ENCODE peak calls at places on chromosome 11, in nine cellular contexts. One of them, this sample, is unnamed.

GRCh38 chr11:131690776-131691557 is 320.6 kb downstream of the NTM start:
- DNase-seq in NCI-H1436 treated with DMSO at 0.1 percent for 48 hours: no peak
- DNase-seq in naive thymus-derived CD4-positive, alpha-beta T cell: no peak
- DNase-seq in GOT3: no peak
- DNase-seq in stimulated activated CD8-positive, alpha-beta memory T cell treated with anti-CD3 and anti-CD28 coated beads, Interleukin-15, amount 100 ng/mL, for 4 hours: no peak
- DNase-seq in T follicular helper cell: no peak
- DNase-seq in mammary epithelial cell: no peak
- DNase-seq in cardiac septum: no peak
- DNase-seq in HFFc6: no peak
- DNase-seq in this sample: no peak

GRCh38 chr11:13141731-13142724 is 132.9 kb downstream of the RASSF10 start:
- DNase-seq in NCI-H1436 treated with DMSO at 0.1 percent for 48 hours: no peak
- DNase-seq in naive thymus-derived CD4-positive, alpha-beta T cell: no peak
- DNase-seq in GOT3: no peak
- DNase-seq in stimulated activated CD8-positive, alpha-beta memory T cell treated with anti-CD3 and anti-CD28 coated beads, Interleukin-15, amount 100 ng/mL, for 4 hours: no peak
- DNase-seq in T follicular helper cell: no peak
- DNase-seq in mammary epithelial cell: no peak
- DNase-seq in cardiac septum: no peak
- DNase-seq in HFFc6: no peak
- DNase-seq in this sample: no peak

GRCh38 chr11:114015117-114015516 is 40.2 kb downstream of the HTR3A start:
- DNase-seq in NCI-H1436 treated with DMSO at 0.1 percent for 48 hours: no peak
- DNase-seq in naive thymus-derived CD4-positive, alpha-beta T cell: no peak
- DNase-seq in GOT3: no peak
- DNase-seq in stimulated activated CD8-positive, alpha-beta memory T cell treated with anti-CD3 and anti-CD28 coated beads, Interleukin-15, amount 100 ng/mL, for 4 hours: no peak
- DNase-seq in T follicular helper cell: no peak
- DNase-seq in mammary epithelial cell: no peak
- DNase-seq in cardiac septum: no peak
- DNase-seq in HFFc6: no peak
- DNase-seq in this sample: no peak

GRCh38 chr11:1442163-1442562 is 44.4 kb downstream of the MOB2 start:
- DNase-seq in NCI-H1436 treated with DMSO at 0.1 percent for 48 hours: no peak
- DNase-seq in naive thymus-derived CD4-positive, alpha-beta T cell: no peak
- DNase-seq in GOT3: no peak
- DNase-seq in stimulated activated CD8-positive, alpha-beta memory T cell treated with anti-CD3 and anti-CD28 coated beads, Interleukin-15, amount 100 ng/mL, for 4 hours: no peak
- DNase-seq in T follicular helper cell: no peak
- DNase-seq in mammary epithelial cell: no peak
- DNase-seq in cardiac septum: no peak
- DNase-seq in HFFc6: no peak
- DNase-seq in this sample: peak; percentile 62

GRCh38 chr11:61539009-61539408 is 30.5 kb downstream of the LRRC10B start:
- DNase-seq in NCI-H1436 treated with DMSO at 0.1 percent for 48 hours: no peak
- DNase-seq in naive thymus-derived CD4-positive, alpha-beta T cell: no peak
- DNase-seq in GOT3: no peak
- DNase-seq in stimulated activated CD8-positive, alpha-beta memory T cell treated with anti-CD3 and anti-CD28 coated beads, Interleukin-15, amount 100 ng/mL, for 4 hours: no peak
- DNase-seq in T follicular helper cell: no peak
- DNase-seq in mammary epithelial cell: no peak
- DNase-seq in cardiac septum: no peak
- DNase-seq in HFFc6: no peak
- DNase-seq in this sample: no peak

GRCh38 chr11:11786771-11787170 is 55.0 kb upstream of the USP47 start:
- DNase-seq in NCI-H1436 treated with DMSO at 0.1 percent for 48 hours: no peak
- DNase-seq in naive thymus-derived CD4-positive, alpha-beta T cell: no peak
- DNase-seq in GOT3: no peak
- DNase-seq in stimulated activated CD8-positive, alpha-beta memory T cell treated with anti-CD3 and anti-CD28 coated beads, Interleukin-15, amount 100 ng/mL, for 4 hours: no peak
- DNase-seq in T follicular helper cell: no peak
- DNase-seq in mammary epithelial cell: no peak
- DNase-seq in cardiac septum: no peak
- DNase-seq in HFFc6: peak; percentile 34
- DNase-seq in this sample: peak; percentile 47

GRCh38 chr11:80362578-80362977 is 921.7 kb upstream of the TENM4 start:
- DNase-seq in NCI-H1436 treated with DMSO at 0.1 percent for 48 hours: no peak
- DNase-seq in naive thymus-derived CD4-positive, alpha-beta T cell: no peak
- DNase-seq in GOT3: no peak
- DNase-seq in stimulated activated CD8-positive, alpha-beta memory T cell treated with anti-CD3 and anti-CD28 coated beads, Interleukin-15, amount 100 ng/mL, for 4 hours: no peak
- DNase-seq in T follicular helper cell: no peak
- DNase-seq in mammary epithelial cell: peak; percentile 36
- DNase-seq in cardiac septum: no peak
- DNase-seq in HFFc6: no peak
- DNase-seq in this sample: no peak

GRCh38 chr11:71298761-71299181 is 46.4 kb upstream of the SHANK2 start:
- DNase-seq in NCI-H1436 treated with DMSO at 0.1 percent for 48 hours: no peak
- DNase-seq in naive thymus-derived CD4-positive, alpha-beta T cell: no peak
- DNase-seq in GOT3: no peak
- DNase-seq in stimulated activated CD8-positive, alpha-beta memory T cell treated with anti-CD3 and anti-CD28 coated beads, Interleukin-15, amount 100 ng/mL, for 4 hours: no peak
- DNase-seq in T follicular helper cell: no peak
- DNase-seq in mammary epithelial cell: no peak
- DNase-seq in cardiac septum: no peak
- DNase-seq in HFFc6: no peak
- DNase-seq in this sample: no peak

GRCh38 chr11:65642014-65642671 is 4.2 kb downstream of the SIPA1 start:
- DNase-seq in NCI-H1436 treated with DMSO at 0.1 percent for 48 hours: no peak
- DNase-seq in naive thymus-derived CD4-positive, alpha-beta T cell: no peak
- DNase-seq in GOT3: no peak
- DNase-seq in stimulated activated CD8-positive, alpha-beta memory T cell treated with anti-CD3 and anti-CD28 coated beads, Interleukin-15, amount 100 ng/mL, for 4 hours: no peak
- DNase-seq in T follicular helper cell: no peak
- DNase-seq in mammary epithelial cell: no peak
- DNase-seq in cardiac septum: no peak
- DNase-seq in HFFc6: no peak
- DNase-seq in this sample: no peak

GRCh38 chr11:132911186-132911585 is 621.1 kb downstream of the OPCML start:
- DNase-seq in NCI-H1436 treated with DMSO at 0.1 percent for 48 hours: no peak
- DNase-seq in naive thymus-derived CD4-positive, alpha-beta T cell: no peak
- DNase-seq in GOT3: no peak
- DNase-seq in stimulated activated CD8-positive, alpha-beta memory T cell treated with anti-CD3 and anti-CD28 coated beads, Interleukin-15, amount 100 ng/mL, for 4 hours: no peak
- DNase-seq in T follicular helper cell: no peak
- DNase-seq in mammary epithelial cell: peak; percentile 58
- DNase-seq in cardiac septum: no peak
- DNase-seq in HFFc6: no peak
- DNase-seq in this sample: peak; percentile 4

GRCh38 chr11:61345170-61345610 is 12.2 kb downstream of the TKFC start:
- DNase-seq in NCI-H1436 treated with DMSO at 0.1 percent for 48 hours: no peak
- DNase-seq in naive thymus-derived CD4-positive, alpha-beta T cell: no peak
- DNase-seq in GOT3: no peak
- DNase-seq in stimulated activated CD8-positive, alpha-beta memory T cell treated with anti-CD3 and anti-CD28 coated beads, Interleukin-15, amount 100 ng/mL, for 4 hours: no peak
- DNase-seq in T follicular helper cell: no peak
- DNase-seq in mammary epithelial cell: no peak
- DNase-seq in cardiac septum: no peak
- DNase-seq in HFFc6: no peak
- DNase-seq in this sample: no peak

GRCh38 chr11:57214494-57214893 is 22.6 kb downstream of the APLNR start:
- DNase-seq in NCI-H1436 treated with DMSO at 0.1 percent for 48 hours: no peak
- DNase-seq in naive thymus-derived CD4-positive, alpha-beta T cell: no peak
- DNase-seq in GOT3: no peak
- DNase-seq in stimulated activated CD8-positive, alpha-beta memory T cell treated with anti-CD3 and anti-CD28 coated beads, Interleukin-15, amount 100 ng/mL, for 4 hours: no peak
- DNase-seq in T follicular helper cell: no peak
- DNase-seq in mammary epithelial cell: peak; percentile 38
- DNase-seq in cardiac septum: no peak
- DNase-seq in HFFc6: peak; percentile 73
- DNase-seq in this sample: no peak

GRCh38 chr11:129313588-129314288 is 61.9 kb upstream of the BARX2 start:
- DNase-seq in NCI-H1436 treated with DMSO at 0.1 percent for 48 hours: no peak
- DNase-seq in naive thymus-derived CD4-positive, alpha-beta T cell: no peak
- DNase-seq in GOT3: no peak
- DNase-seq in stimulated activated CD8-positive, alpha-beta memory T cell treated with anti-CD3 and anti-CD28 coated beads, Interleukin-15, amount 100 ng/mL, for 4 hours: no peak
- DNase-seq in T follicular helper cell: no peak
- DNase-seq in mammary epithelial cell: no peak
- DNase-seq in cardiac septum: no peak
- DNase-seq in HFFc6: no peak
- DNase-seq in this sample: no peak

GRCh38 chr11:79082280-79082679 is 358.6 kb downstream of the TENM4 start:
- DNase-seq in NCI-H1436 treated with DMSO at 0.1 percent for 48 hours: no peak
- DNase-seq in naive thymus-derived CD4-positive, alpha-beta T cell: no peak
- DNase-seq in GOT3: no peak
- DNase-seq in stimulated activated CD8-positive, alpha-beta memory T cell treated with anti-CD3 and anti-CD28 coated beads, Interleukin-15, amount 100 ng/mL, for 4 hours: no peak
- DNase-seq in T follicular helper cell: no peak
- DNase-seq in mammary epithelial cell: no peak
- DNase-seq in cardiac septum: peak; percentile 29
- DNase-seq in HFFc6: no peak
- DNase-seq in this sample: no peak

GRCh38 chr11:130601141-130601540 is 152.7 kb downstream of the ADAMTS15 start:
- DNase-seq in NCI-H1436 treated with DMSO at 0.1 percent for 48 hours: no peak
- DNase-seq in naive thymus-derived CD4-positive, alpha-beta T cell: no peak
- DNase-seq in GOT3: no peak
- DNase-seq in stimulated activated CD8-positive, alpha-beta memory T cell treated with anti-CD3 and anti-CD28 coated beads, Interleukin-15, amount 100 ng/mL, for 4 hours: no peak
- DNase-seq in T follicular helper cell: no peak
- DNase-seq in mammary epithelial cell: no peak
- DNase-seq in cardiac septum: no peak
- DNase-seq in HFFc6: peak; percentile 29
- DNase-seq in this sample: no peak

GRCh38 chr11:121464352-121464946 is 11.7 kb upstream of the SORL1-AS1 start:
- DNase-seq in NCI-H1436 treated with DMSO at 0.1 percent for 48 hours: no peak
- DNase-seq in naive thymus-derived CD4-positive, alpha-beta T cell: no peak
- DNase-seq in GOT3: no peak
- DNase-seq in stimulated activated CD8-positive, alpha-beta memory T cell treated with anti-CD3 and anti-CD28 coated beads, Interleukin-15, amount 100 ng/mL, for 4 hours: peak; percentile 76
- DNase-seq in T follicular helper cell: peak; percentile 54
- DNase-seq in mammary epithelial cell: peak; percentile 92
- DNase-seq in cardiac septum: peak; percentile 86
- DNase-seq in HFFc6: peak; percentile 90
- DNase-seq in this sample: peak; percentile 37

GRCh38 chr11:31641477-31642062 is 132.0 kb downstream of the ELP4 start:
- DNase-seq in NCI-H1436 treated with DMSO at 0.1 percent for 48 hours: no peak
- DNase-seq in naive thymus-derived CD4-positive, alpha-beta T cell: no peak
- DNase-seq in GOT3: no peak
- DNase-seq in stimulated activated CD8-positive, alpha-beta memory T cell treated with anti-CD3 and anti-CD28 coated beads, Interleukin-15, amount 100 ng/mL, for 4 hours: no peak
- DNase-seq in T follicular helper cell: no peak
- DNase-seq in mammary epithelial cell: no peak
- DNase-seq in cardiac septum: no peak
- DNase-seq in HFFc6: peak; percentile 11
- DNase-seq in this sample: peak; percentile 62

GRCh38 chr11:78510025-78510596 is 64.6 kb downstream of the NARS2 start:
- DNase-seq in NCI-H1436 treated with DMSO at 0.1 percent for 48 hours: no peak
- DNase-seq in naive thymus-derived CD4-positive, alpha-beta T cell: no peak
- DNase-seq in GOT3: no peak
- DNase-seq in stimulated activated CD8-positive, alpha-beta memory T cell treated with anti-CD3 and anti-CD28 coated beads, Interleukin-15, amount 100 ng/mL, for 4 hours: no peak
- DNase-seq in T follicular helper cell: no peak
- DNase-seq in mammary epithelial cell: no peak
- DNase-seq in cardiac septum: no peak
- DNase-seq in HFFc6: no peak
- DNase-seq in this sample: no peak

GRCh38 chr11:43947003-43947500 is 4.6 kb downstream of the C11orf96 start:
- DNase-seq in NCI-H1436 treated with DMSO at 0.1 percent for 48 hours: no peak
- DNase-seq in naive thymus-derived CD4-positive, alpha-beta T cell: no peak
- DNase-seq in GOT3: no peak
- DNase-seq in stimulated activated CD8-positive, alpha-beta memory T cell treated with anti-CD3 and anti-CD28 coated beads, Interleukin-15, amount 100 ng/mL, for 4 hours: no peak
- DNase-seq in T follicular helper cell: no peak
- DNase-seq in mammary epithelial cell: peak; percentile 14
- DNase-seq in cardiac septum: no peak
- DNase-seq in HFFc6: peak; percentile 39
- DNase-seq in this sample: peak; percentile 79